ENCODE peak calls at places on chromosomes 6 and 20, in six cellular contexts. J is mammary epithelial cell, P is prostate gland, K is heart right ventricle, C is hepatocyte, A is AG04450. Z is an unnamed sample.

GRCh38 chr6:56992053-56992452 is 37.1 kb downstream of the BEND6 start:
- DNase-seq in J (no peak), P (no peak), K (no peak), C (no peak), A (no peak), Z (no peak)

GRCh38 chr6:6804843-6805680 is 216.5 kb downstream of the LY86 start:
- DNase-seq in J (no peak), P (no peak), K (no peak), C (no peak), A (no peak), Z (no peak)

GRCh38 chr20:47502801-47503239 is 1.1 kb downstream of the NCOA3 start:
- DNase-seq in J (peak; percentile 50), P (peak; percentile 13), K (no peak), C (peak; percentile 37), A (no peak), Z (no peak)

GRCh38 chr6:13177617-13178506 is 150.5 kb downstream of the TBC1D7 start:
- DNase-seq in J (no peak), P (no peak), K (no peak), C (no peak), A (no peak), Z (no peak)

GRCh38 chr6:66189915-66190314 is 482.9 kb upstream of the EYS start:
- DNase-seq in J (no peak), P (no peak), K (no peak), C (no peak), A (no peak), Z (no peak)

GRCh38 chr6:163825033-163825432 is 410.5 kb downstream of the QKI start:
- DNase-seq in J (no peak), P (no peak), K (no peak), C (no peak), A (no peak), Z (no peak)

GRCh38 chr6:168047841-168048723 is 30.9 kb downstream of the FRMD1 start:
- DNase-seq in J (no peak), P (no peak), K (no peak), C (no peak), A (no peak), Z (no peak)

GRCh38 chr6:129981598-129981997 is 36.8 kb upstream of the L3MBTL3 start:
- DNase-seq in J (peak; percentile 2), P (no peak), K (no peak), C (no peak), A (no peak), Z (no peak)

GRCh38 chr6:16092140-16092539 is 36.7 kb upstream of the MYLIP start:
- DNase-seq in J (no peak), P (no peak), K (no peak), C (no peak), A (no peak), Z (no peak)

GRCh38 chr6:138485586-138486248 is 13.6 kb downstream of the NHSL1 start:
- DNase-seq in J (no peak), P (no peak), K (peak; percentile 17), C (no peak), A (no peak), Z (no peak)

GRCh38 chr6:134115715-134116074 is 63.3 kb upstream of the SLC2A12 start:
- DNase-seq in J (no peak), P (no peak), K (no peak), C (no peak), A (no peak), Z (no peak)

GRCh38 chr20:11676618-11677289 is 240.9 kb upstream of the BTBD3 start:
- DNase-seq in J (peak; percentile 27), P (no peak), K (peak; percentile 46), C (peak; percentile 73), A (peak; percentile 15), Z (no peak)

GRCh38 chr20:45701873-45702272 is at the start of gene WFDC13:
- DNase-seq in J (no peak), P (no peak), K (no peak), C (no peak), A (no peak), Z (no peak)

GRCh38 chr6:145723646-145724045 is 11.7 kb downstream of the EPM2A start:
- DNase-seq in J (no peak), P (no peak), K (no peak), C (no peak), A (no peak), Z (no peak)

GRCh38 chr20:30168025-30168799 is 1089.3 kb upstream of the DEFB115 start:
- DNase-seq in J (no peak), P (peak; percentile 3), K (peak; percentile 43), C (no peak), A (no peak), Z (no peak)

GRCh38 chr6:52554684-52555280 is 22.1 kb downstream of the TRAM2 start:
- DNase-seq in J (no peak), P (no peak), K (no peak), C (no peak), A (no peak), Z (no peak)

GRCh38 chr6:20704325-20704724 is 170.1 kb downstream of the CDKAL1 start:
- DNase-seq in J (peak; percentile 39), P (no peak), K (no peak), C (no peak), A (no peak), Z (no peak)

GRCh38 chr20:48709744-48710143 is 118.1 kb downstream of the PREX1 start:
- DNase-seq in J (no peak), P (no peak), K (no peak), C (no peak), A (no peak), Z (no peak)

GRCh38 chr6:34053721-34054120 is 92.2 kb downstream of the GRM4 start:
- DNase-seq in J (no peak), P (no peak), K (no peak), C (no peak), A (no peak), Z (no peak)

GRCh38 chr6:17865243-17865642 is 122.2 kb downstream of the KIF13A start:
- DNase-seq in J (peak; percentile 98), P (peak; percentile 91), K (peak; percentile 12), C (peak; percentile 35), A (no peak), Z (no peak)

GRCh38 chr20:16368645-16369292 is 204.5 kb downstream of the KIF16B start:
- DNase-seq in J (no peak), P (no peak), K (no peak), C (peak; percentile 63), A (peak; percentile 32), Z (no peak)

GRCh38 chr6:17179246-17180073 is 77.6 kb downstream of the STMND1 start:
- DNase-seq in J (peak; percentile 82), P (no peak), K (no peak), C (no peak), A (no peak), Z (no peak)

GRCh38 chr6:3573670-3574069 is 116.8 kb upstream of the SLC22A23 start:
- DNase-seq in J (no peak), P (no peak), K (no peak), C (no peak), A (no peak), Z (no peak)

GRCh38 chr20:39993737-39994136 is 695.3 kb downstream of the MAFB start:
- DNase-seq in J (no peak), P (no peak), K (peak; percentile 28), C (no peak), A (no peak), Z (no peak)

GRCh38 chr6:31210119-31210518 is 39.6 kb upstream of the POU5F1 start:
- DNase-seq in J (no peak), P (no peak), K (no peak), C (no peak), A (no peak), Z (no peak)

GRCh38 chr6:113018351-113019151 is 671.4 kb downstream of the RFPL4B start:
- DNase-seq in J (peak; percentile 93), P (peak; percentile 44), K (no peak), C (peak; percentile 17), A (no peak), Z (peak; percentile 71)

GRCh38 chr6:139539852-139540251 is 165.4 kb upstream of the CITED2 start:
- DNase-seq in J (no peak), P (no peak), K (peak; percentile 56), C (peak; percentile 76), A (peak; percentile 95), Z (peak; percentile 80)

GRCh38 chr6:149898966-149899365 is 1.1 kb upstream of the RAET1E start:
- DNase-seq in J (no peak), P (no peak), K (no peak), C (no peak), A (no peak), Z (no peak)

GRCh38 chr6:155412335-155412734 is 43.3 kb downstream of the NOX3 start:
- DNase-seq in J (no peak), P (no peak), K (no peak), C (no peak), A (no peak), Z (no peak)

GRCh38 chr20:16434087-16434664 is 139.1 kb downstream of the KIF16B start:
- DNase-seq in J (peak; percentile 16), P (no peak), K (peak; percentile 54), C (peak; percentile 34), A (no peak), Z (no peak)

GRCh38 chr6:7628479-7628878 is 38.5 kb downstream of the SNRNP48 start:
- DNase-seq in J (peak; percentile 48), P (no peak), K (no peak), C (no peak), A (no peak), Z (no peak)

GRCh38 chr6:15677822-15678221 is 15.0 kb upstream of the DTNBP1 start:
- DNase-seq in J (no peak), P (no peak), K (no peak), C (no peak), A (no peak), Z (no peak)

GRCh38 chr6:170088349-170088951 is 202.4 kb downstream of the DLL1 start:
- DNase-seq in J (no peak), P (no peak), K (no peak), C (no peak), A (no peak), Z (peak; percentile 66)

GRCh38 chr20:34992751-34993417 is 37.2 kb downstream of the MYH7B start:
- DNase-seq in J (no peak), P (no peak), K (no peak), C (no peak), A (no peak), Z (no peak)
- H3K27ac ChIP-seq in J (no peak overlapping the region), P (no peak overlapping the region), K (peak overlapping the region; percentile 65), C (no peak overlapping the region), A (no peak overlapping the region), Z (no peak overlapping the region)

GRCh38 chr6:85443720-85444119 is 6.2 kb upstream of the NT5E start:
- DNase-seq in J (no peak), P (no peak), K (no peak), C (no peak), A (no peak), Z (no peak)
- TF ChIP-seq CTCF in J (no peak), P (no peak), K (no peak), C (no peak), A (no peak), Z (no peak)

GRCh38 chr6:29793036-29793356 is 34.6 kb upstream of the HLA-G start:
- DNase-seq in J (no peak), P (no peak), K (no peak), C (no peak), A (no peak), Z (no peak)
- H3K4me3 ChIP-seq in J (peak overlapping the region; percentile 86), P (peak overlapping the region; percentile 58), K (peak overlapping the region; percentile 88), C (peak overlapping the region; percentile 63), A (no peak overlapping the region), Z (peak overlapping the region; percentile 80)

DNA sequence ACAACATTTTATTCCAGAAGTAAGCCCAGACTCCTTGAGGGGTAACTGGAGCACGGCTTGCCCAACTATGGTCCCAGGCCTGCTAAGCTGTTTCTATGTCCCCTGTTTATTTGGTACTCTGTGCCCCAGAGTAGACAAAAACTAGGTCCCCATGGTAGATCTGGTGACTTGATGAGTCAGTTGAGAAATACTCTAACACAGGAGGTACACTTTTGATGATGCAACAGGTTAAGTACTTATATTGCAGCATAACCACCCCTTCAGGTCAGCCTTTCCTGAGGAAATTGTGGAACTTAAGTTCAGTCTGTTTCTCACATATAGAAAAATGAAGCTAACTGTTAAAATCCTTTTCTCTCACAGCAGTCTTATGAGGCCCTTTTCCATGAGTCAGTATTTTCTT is 19.6 kb downstream of the TTPAL start:
- DNase-seq in J (peak; percentile 89), P (no peak), K (no peak), C (peak; percentile 52), A (no peak), Z (no peak)
- H3K27ac ChIP-seq in J (peak overlapping the region; percentile 100), P (no peak overlapping the region), K (no peak overlapping the region), C (peak overlapping the region; percentile 87), A (peak overlapping the region; percentile 89), Z (peak overlapping the region; percentile 61)

Z was measured in coronary artery.